ENCODE peak calls at places on chromosomes 5 and 9, in ten cellular contexts. One of them, this sample, is unnamed.

GRCh38 chr5:50445281-50445949 is 4.3 kb upstream of the EMB start:
- DNase-seq in fibroblast of lung: no peak
- DNase-seq in CD8-positive, alpha-beta T cell: no peak
- DNase-seq in adrenal gland: no peak
- DNase-seq in upper lobe of left lung: no peak
- DNase-seq in dorsolateral prefrontal cortex: no peak
- DNase-seq in upper lobe of right lung: no peak
- DNase-seq in GM23338: no peak
- DNase-seq in esophagus muscularis mucosa: no peak
- DNase-seq in keratinocyte: no peak
- DNase-seq in this sample: no peak

GRCh38 chr5:107404595-107405366 is 266.0 kb downstream of the EFNA5 start:
- DNase-seq in fibroblast of lung: no peak
- DNase-seq in CD8-positive, alpha-beta T cell: no peak
- DNase-seq in adrenal gland: no peak
- DNase-seq in upper lobe of left lung: no peak
- DNase-seq in dorsolateral prefrontal cortex: no peak
- DNase-seq in upper lobe of right lung: no peak
- DNase-seq in GM23338: peak
- DNase-seq in esophagus muscularis mucosa: no peak
- DNase-seq in keratinocyte: no peak
- DNase-seq in this sample: no peak

GRCh38 chr5:148573374-148573773 is 81.0 kb downstream of the HTR4 start:
- DNase-seq in fibroblast of lung: no peak
- DNase-seq in CD8-positive, alpha-beta T cell: no peak
- DNase-seq in adrenal gland: no peak
- DNase-seq in upper lobe of left lung: no peak
- DNase-seq in dorsolateral prefrontal cortex: no peak
- DNase-seq in upper lobe of right lung: no peak
- DNase-seq in GM23338: no peak
- DNase-seq in esophagus muscularis mucosa: no peak
- DNase-seq in keratinocyte: no peak
- DNase-seq in this sample: no peak

GRCh38 chr5:54087436-54087835 is 222.9 kb downstream of the ARL15 start:
- DNase-seq in fibroblast of lung: peak
- DNase-seq in CD8-positive, alpha-beta T cell: no peak
- DNase-seq in adrenal gland: no peak
- DNase-seq in upper lobe of left lung: no peak
- DNase-seq in dorsolateral prefrontal cortex: no peak
- DNase-seq in upper lobe of right lung: no peak
- DNase-seq in GM23338: no peak
- DNase-seq in esophagus muscularis mucosa: no peak
- DNase-seq in keratinocyte: no peak
- DNase-seq in this sample: no peak

GRCh38 chr5:67985686-67986387 is 229.7 kb upstream of the PIK3R1 start:
- DNase-seq in fibroblast of lung: peak
- DNase-seq in CD8-positive, alpha-beta T cell: no peak
- DNase-seq in adrenal gland: no peak
- DNase-seq in upper lobe of left lung: no peak
- DNase-seq in dorsolateral prefrontal cortex: no peak
- DNase-seq in upper lobe of right lung: no peak
- DNase-seq in GM23338: no peak
- DNase-seq in esophagus muscularis mucosa: no peak
- DNase-seq in keratinocyte: no peak
- DNase-seq in this sample: no peak

GRCh38 chr5:42059291-42059690 is 134.2 kb downstream of the FBXO4 start:
- DNase-seq in fibroblast of lung: peak
- DNase-seq in CD8-positive, alpha-beta T cell: no peak
- DNase-seq in adrenal gland: no peak
- DNase-seq in upper lobe of left lung: no peak
- DNase-seq in dorsolateral prefrontal cortex: no peak
- DNase-seq in upper lobe of right lung: no peak
- DNase-seq in GM23338: no peak
- DNase-seq in esophagus muscularis mucosa: no peak
- DNase-seq in keratinocyte: no peak
- DNase-seq in this sample: no peak

GRCh38 chr9:137433916-137434431 is 7.2 kb downstream of the ENTPD8 start:
- DNase-seq in fibroblast of lung: no peak
- DNase-seq in CD8-positive, alpha-beta T cell: no peak
- DNase-seq in adrenal gland: no peak
- DNase-seq in upper lobe of left lung: peak
- DNase-seq in dorsolateral prefrontal cortex: no peak
- DNase-seq in upper lobe of right lung: peak
- DNase-seq in GM23338: no peak
- DNase-seq in esophagus muscularis mucosa: no peak
- DNase-seq in keratinocyte: no peak
- DNase-seq in this sample: no peak

GRCh38 chr9:70893610-70894122 is 227.8 kb downstream of the TRPM3 start:
- DNase-seq in fibroblast of lung: no peak
- DNase-seq in CD8-positive, alpha-beta T cell: no peak
- DNase-seq in adrenal gland: no peak
- DNase-seq in upper lobe of left lung: no peak
- DNase-seq in dorsolateral prefrontal cortex: no peak
- DNase-seq in upper lobe of right lung: no peak
- DNase-seq in GM23338: no peak
- DNase-seq in esophagus muscularis mucosa: no peak
- DNase-seq in keratinocyte: no peak
- DNase-seq in this sample: no peak

GRCh38 chr5:37710965-37711364 is 128.9 kb downstream of the GDNF start:
- DNase-seq in fibroblast of lung: peak
- DNase-seq in CD8-positive, alpha-beta T cell: no peak
- DNase-seq in adrenal gland: no peak
- DNase-seq in upper lobe of left lung: no peak
- DNase-seq in dorsolateral prefrontal cortex: no peak
- DNase-seq in upper lobe of right lung: no peak
- DNase-seq in GM23338: no peak
- DNase-seq in esophagus muscularis mucosa: no peak
- DNase-seq in keratinocyte: no peak
- DNase-seq in this sample: no peak

GRCh38 chr9:34123682-34124081 is 2.8 kb downstream of the DCAF12 start:
- DNase-seq in fibroblast of lung: no peak
- DNase-seq in CD8-positive, alpha-beta T cell: no peak
- DNase-seq in adrenal gland: no peak
- DNase-seq in upper lobe of left lung: no peak
- DNase-seq in dorsolateral prefrontal cortex: no peak
- DNase-seq in upper lobe of right lung: no peak
- DNase-seq in GM23338: no peak
- DNase-seq in esophagus muscularis mucosa: no peak
- DNase-seq in keratinocyte: no peak
- DNase-seq in this sample: no peak

GRCh38 chr9:85172001-85172978 is 502.8 kb downstream of the NTRK2 start:
- DNase-seq in fibroblast of lung: peak
- DNase-seq in CD8-positive, alpha-beta T cell: no peak
- DNase-seq in adrenal gland: no peak
- DNase-seq in upper lobe of left lung: no peak
- DNase-seq in dorsolateral prefrontal cortex: no peak
- DNase-seq in upper lobe of right lung: no peak
- DNase-seq in GM23338: no peak
- DNase-seq in esophagus muscularis mucosa: no peak
- DNase-seq in keratinocyte: peak
- DNase-seq in this sample: no peak

GRCh38 chr5:84382363-84383295 is 2.1 kb downstream of the EDIL3 start:
- DNase-seq in fibroblast of lung: peak
- DNase-seq in CD8-positive, alpha-beta T cell: no peak
- DNase-seq in adrenal gland: peak
- DNase-seq in upper lobe of left lung: peak
- DNase-seq in dorsolateral prefrontal cortex: peak
- DNase-seq in upper lobe of right lung: peak
- DNase-seq in GM23338: peak
- DNase-seq in esophagus muscularis mucosa: no peak
- DNase-seq in keratinocyte: no peak
- DNase-seq in this sample: peak

GRCh38 chr9:4269872-4270271 is 30.0 kb downstream of the GLIS3 start:
- DNase-seq in fibroblast of lung: peak
- DNase-seq in CD8-positive, alpha-beta T cell: no peak
- DNase-seq in adrenal gland: no peak
- DNase-seq in upper lobe of left lung: no peak
- DNase-seq in dorsolateral prefrontal cortex: no peak
- DNase-seq in upper lobe of right lung: no peak
- DNase-seq in GM23338: no peak
- DNase-seq in esophagus muscularis mucosa: no peak
- DNase-seq in keratinocyte: no peak
- DNase-seq in this sample: no peak

GRCh38 chr9:129342591-129342990 is 164.5 kb upstream of the IER5L start:
- DNase-seq in fibroblast of lung: no peak
- DNase-seq in CD8-positive, alpha-beta T cell: no peak
- DNase-seq in adrenal gland: no peak
- DNase-seq in upper lobe of left lung: no peak
- DNase-seq in dorsolateral prefrontal cortex: no peak
- DNase-seq in upper lobe of right lung: no peak
- DNase-seq in GM23338: no peak
- DNase-seq in esophagus muscularis mucosa: no peak
- DNase-seq in keratinocyte: no peak
- DNase-seq in this sample: peak
- H3K27ac ChIP-seq in fibroblast of lung: no peak
- H3K27ac ChIP-seq in CD8-positive, alpha-beta T cell: no peak
- H3K27ac ChIP-seq in adrenal gland: peak
- H3K27ac ChIP-seq in upper lobe of left lung: peak
- H3K27ac ChIP-seq in dorsolateral prefrontal cortex: no peak
- H3K27ac ChIP-seq in upper lobe of right lung: peak
- H3K27ac ChIP-seq in GM23338: no peak
- H3K27ac ChIP-seq in esophagus muscularis mucosa: peak
- H3K27ac ChIP-seq in keratinocyte: no peak
- H3K27ac ChIP-seq in this sample: no peak

DNA sequence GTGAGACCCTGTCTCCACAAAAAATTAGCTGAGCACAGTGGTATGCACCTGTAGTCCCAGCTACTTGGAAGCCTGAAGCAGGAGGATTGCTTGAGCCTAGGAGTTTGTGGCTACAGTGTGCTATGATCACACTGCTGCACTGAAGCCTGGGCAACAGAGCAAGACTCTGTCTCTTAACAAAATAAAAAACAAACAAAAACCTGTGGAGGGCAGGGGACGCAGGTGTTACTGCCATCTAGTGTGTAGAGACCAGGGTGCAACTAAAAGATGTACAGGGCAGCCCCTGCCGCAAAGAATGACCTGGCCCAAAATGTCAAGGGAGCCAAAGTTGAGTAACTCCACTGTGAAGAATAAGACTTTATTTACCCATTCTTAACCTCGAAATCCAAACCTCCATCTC is 27.1 kb downstream of the ASPN start:
- DNase-seq in fibroblast of lung: no peak
- DNase-seq in CD8-positive, alpha-beta T cell: no peak
- DNase-seq in adrenal gland: no peak
- DNase-seq in upper lobe of left lung: no peak
- DNase-seq in dorsolateral prefrontal cortex: no peak
- DNase-seq in upper lobe of right lung: no peak
- DNase-seq in GM23338: peak
- DNase-seq in esophagus muscularis mucosa: no peak
- DNase-seq in keratinocyte: no peak
- DNase-seq in this sample: no peak
- TF ChIP-seq CTCF in fibroblast of lung: no peak
- TF ChIP-seq CTCF in CD8-positive, alpha-beta T cell: no peak
- TF ChIP-seq CTCF in adrenal gland: no peak
- TF ChIP-seq CTCF in upper lobe of left lung: no peak
- TF ChIP-seq CTCF in dorsolateral prefrontal cortex: no peak
- TF ChIP-seq CTCF in upper lobe of right lung: no peak
- TF ChIP-seq CTCF in GM23338: peak
- TF ChIP-seq CTCF in esophagus muscularis mucosa: no peak
- TF ChIP-seq CTCF in keratinocyte: peak
- TF ChIP-seq CTCF in this sample: no peak

DNA sequence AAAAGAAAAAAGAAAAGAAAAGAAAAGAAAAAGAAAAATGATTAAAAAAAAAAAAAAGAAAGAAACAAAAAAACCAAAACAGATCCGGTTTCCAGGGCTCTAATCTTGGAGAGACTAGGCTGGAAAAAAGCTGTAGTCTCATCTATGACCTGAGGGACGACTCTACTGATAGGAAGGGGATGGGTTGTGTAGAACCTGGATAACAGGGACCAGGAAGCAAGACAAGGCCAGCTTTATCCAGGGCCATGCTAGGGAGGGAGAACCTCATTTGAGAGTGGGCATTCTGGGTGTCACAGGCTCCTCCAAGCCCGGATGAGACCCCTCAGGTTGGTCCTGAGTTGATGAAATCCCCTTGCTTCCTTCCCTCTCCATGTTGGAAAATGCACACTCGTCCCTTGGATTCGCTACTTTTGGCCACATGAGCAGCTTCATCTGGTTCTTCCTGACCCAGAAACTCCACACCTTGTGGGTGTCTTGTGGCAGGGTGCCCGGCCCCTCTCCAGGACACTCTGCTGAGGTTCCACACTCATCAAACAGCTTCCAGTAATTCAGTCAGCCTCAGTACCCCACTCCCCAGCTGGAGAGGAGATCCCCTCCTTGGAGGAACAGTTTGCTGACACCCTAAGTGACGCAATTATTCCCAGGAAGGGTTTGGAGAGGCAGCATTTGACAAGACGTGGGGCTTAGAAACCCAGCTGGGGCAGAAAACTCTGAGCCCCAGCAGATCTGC is 71.1 kb upstream of the LHFPL2 start:
- DNase-seq in fibroblast of lung: no peak
- DNase-seq in CD8-positive, alpha-beta T cell: no peak
- DNase-seq in adrenal gland: no peak
- DNase-seq in upper lobe of left lung: no peak
- DNase-seq in dorsolateral prefrontal cortex: no peak
- DNase-seq in upper lobe of right lung: no peak
- DNase-seq in GM23338: no peak
- DNase-seq in esophagus muscularis mucosa: no peak
- DNase-seq in keratinocyte: no peak
- DNase-seq in this sample: no peak
- H3K4me3 ChIP-seq in fibroblast of lung: no peak
- H3K4me3 ChIP-seq in CD8-positive, alpha-beta T cell: no peak
- H3K4me3 ChIP-seq in adrenal gland: no peak
- H3K4me3 ChIP-seq in upper lobe of left lung: peak
- H3K4me3 ChIP-seq in dorsolateral prefrontal cortex: no peak
- H3K4me3 ChIP-seq in upper lobe of right lung: no peak
- H3K4me3 ChIP-seq in GM23338: no peak
- H3K4me3 ChIP-seq in esophagus muscularis mucosa: no peak
- H3K4me3 ChIP-seq in keratinocyte: no peak
- H3K4me3 ChIP-seq in this sample: no peak

GRCh38 chr5:172858990-172859811 is 25.1 kb downstream of the ERGIC1 start:
- DNase-seq in fibroblast of lung: peak
- DNase-seq in CD8-positive, alpha-beta T cell: no peak
- DNase-seq in adrenal gland: no peak
- DNase-seq in upper lobe of left lung: no peak
- DNase-seq in dorsolateral prefrontal cortex: no peak
- DNase-seq in upper lobe of right lung: no peak
- DNase-seq in GM23338: no peak
- DNase-seq in esophagus muscularis mucosa: no peak
- DNase-seq in keratinocyte: no peak
- DNase-seq in this sample: peak

GRCh38 chr5:172856336-172856735 is 22.3 kb downstream of the ERGIC1 start:
- DNase-seq in fibroblast of lung: no peak
- DNase-seq in CD8-positive, alpha-beta T cell: no peak
- DNase-seq in adrenal gland: no peak
- DNase-seq in upper lobe of left lung: no peak
- DNase-seq in dorsolateral prefrontal cortex: no peak
- DNase-seq in upper lobe of right lung: no peak
- DNase-seq in GM23338: no peak
- DNase-seq in esophagus muscularis mucosa: no peak
- DNase-seq in keratinocyte: no peak
- DNase-seq in this sample: no peak

GRCh38 chr5:172859966-172860365 is 25.9 kb downstream of the ERGIC1 start:
- DNase-seq in fibroblast of lung: no peak
- DNase-seq in CD8-positive, alpha-beta T cell: no peak
- DNase-seq in adrenal gland: no peak
- DNase-seq in upper lobe of left lung: no peak
- DNase-seq in dorsolateral prefrontal cortex: no peak
- DNase-seq in upper lobe of right lung: no peak
- DNase-seq in GM23338: no peak
- DNase-seq in esophagus muscularis mucosa: no peak
- DNase-seq in keratinocyte: no peak
- DNase-seq in this sample: no peak

GRCh38 chr5:172858511-172858989 is 24.5 kb downstream of the ERGIC1 start:
- DNase-seq in fibroblast of lung: no peak
- DNase-seq in CD8-positive, alpha-beta T cell: no peak
- DNase-seq in adrenal gland: no peak
- DNase-seq in upper lobe of left lung: no peak
- DNase-seq in dorsolateral prefrontal cortex: no peak
- DNase-seq in upper lobe of right lung: no peak
- DNase-seq in GM23338: no peak
- DNase-seq in esophagus muscularis mucosa: no peak
- DNase-seq in keratinocyte: no peak
- DNase-seq in this sample: no peak

GRCh38 chr5:172857982-172858381 is 23.9 kb downstream of the ERGIC1 start:
- DNase-seq in fibroblast of lung: no peak
- DNase-seq in CD8-positive, alpha-beta T cell: no peak
- DNase-seq in adrenal gland: no peak
- DNase-seq in upper lobe of left lung: no peak
- DNase-seq in dorsolateral prefrontal cortex: no peak
- DNase-seq in upper lobe of right lung: no peak
- DNase-seq in GM23338: no peak
- DNase-seq in esophagus muscularis mucosa: no peak
- DNase-seq in keratinocyte: no peak
- DNase-seq in this sample: no peak
- H3K27ac ChIP-seq in fibroblast of lung: peak
- H3K27ac ChIP-seq in CD8-positive, alpha-beta T cell: no peak
- H3K27ac ChIP-seq in adrenal gland: peak
- H3K27ac ChIP-seq in upper lobe of left lung: peak
- H3K27ac ChIP-seq in dorsolateral prefrontal cortex: no peak
- H3K27ac ChIP-seq in upper lobe of right lung: peak
- H3K27ac ChIP-seq in GM23338: no peak
- H3K27ac ChIP-seq in esophagus muscularis mucosa: peak
- H3K27ac ChIP-seq in keratinocyte: no peak
- H3K27ac ChIP-seq in this sample: peak